ENCODE peak calls at places on chromosome 7, in five cellular contexts. F is endothelial cell of umbilical vein, U is GM23248, N is fibroblast of lung, R is PC-3. H is an unnamed sample.

GRCh38 chr7:156162451-156162850 is 350.2 kb upstream of the SHH start:
- DNase-seq in F (no peak), R (no peak), N (no peak), U (no peak), H (no peak)

GRCh38 chr7:44759246-44759645 is 10.6 kb downstream of the ZMIZ2 start:
- DNase-seq in N (no peak), F (no peak), U (no peak), R (no peak), H (no peak)

GRCh38 chr7:36749282-36749960 is 25.1 kb upstream of the AOAH start:
- DNase-seq in N (peak; percentile 87), U (no peak), F (no peak), R (no peak), H (peak; percentile 86)

GRCh38 chr7:28533731-28534531 is 121.6 kb downstream of the CREB5 start:
- DNase-seq in U (peak; percentile 64), N (peak; percentile 12), R (peak; percentile 79), F (peak; percentile 71), H (peak; percentile 26)

GRCh38 chr7:17123020-17123419 is 175.4 kb upstream of the AHR start:
- DNase-seq in F (no peak), N (peak; percentile 92), U (peak; percentile 87), R (no peak), H (no peak)

GRCh38 chr7:130955560-130955919 is 221.5 kb upstream of the KLF14 start:
- DNase-seq in F (no peak), R (no peak), U (no peak), N (no peak), H (no peak)

GRCh38 chr7:18320971-18321567 is 174.5 kb upstream of the HDAC9 start:
- DNase-seq in U (peak; percentile 71), N (peak; percentile 43), F (peak; percentile 65), R (peak; percentile 73), H (peak; percentile 29)

GRCh38 chr7:134186801-134187200 is 59.7 kb downstream of the LRGUK start:
- DNase-seq in R (no peak), N (peak; percentile 6), U (no peak), F (no peak), H (no peak)

GRCh38 chr7:151725844-151726770 is 150.8 kb downstream of the PRKAG2 start:
- DNase-seq in U (no peak), N (peak; percentile 40), R (no peak), F (no peak), H (no peak)

GRCh38 chr7:22563115-22563514 is 63.1 kb upstream of the STEAP1B start:
- DNase-seq in U (no peak), R (no peak), F (peak; percentile 68), N (no peak), H (no peak)

GRCh38 chr7:131057524-131058065 is 270.1 kb upstream of the MKLN1 start:
- DNase-seq in U (no peak), F (no peak), R (no peak), N (no peak), H (no peak)

GRCh38 chr7:129843982-129844840 is 108.5 kb downstream of the UBE2H start:
- DNase-seq in F (peak; percentile 41), U (peak; percentile 21), N (no peak), R (peak; percentile 42), H (no peak)

GRCh38 chr7:124635416-124635815 is 130.2 kb downstream of the GPR37 start:
- DNase-seq in N (no peak), F (no peak), U (no peak), R (no peak), H (no peak)

GRCh38 chr7:95045236-95045923 is 138.0 kb downstream of the PPP1R9A start:
- DNase-seq in N (peak; percentile 27), F (peak; percentile 45), R (peak; percentile 66), U (peak; percentile 35), H (peak; percentile 1)

GRCh38 chr7:98135984-98136383 is 29.3 kb downstream of the LMTK2 start:
- DNase-seq in N (no peak), R (peak; percentile 71), U (no peak), F (no peak), H (no peak)

GRCh38 chr7:43637114-43637806 is 54.4 kb downstream of the STK17A start:
- DNase-seq in F (peak; percentile 17), R (peak; percentile 50), U (peak; percentile 55), N (peak; percentile 73), H (peak; percentile 91)

GRCh38 chr7:87216701-87217508 is 2.6 kb downstream of the TMEM243 start:
- DNase-seq in R (no peak), F (peak; percentile 15), N (no peak), U (peak; percentile 31), H (no peak)

GRCh38 chr7:92685146-92686042 is 95.2 kb upstream of the FAM133B start:
- DNase-seq in U (no peak), R (no peak), F (no peak), N (no peak), H (no peak)

GRCh38 chr7:79298145-79298760 is 155.2 kb downstream of the MAGI2 start:
- DNase-seq in N (peak; percentile 45), U (peak; percentile 75), F (peak; percentile 75), R (peak; percentile 77), H (peak; percentile 31)

GRCh38 chr7:73519867-73520672 is 2.0 kb downstream of the BAZ1B start:
- DNase-seq in R (no peak), U (peak; percentile 38), N (peak; percentile 11), F (no peak), H (peak; percentile 4)

GRCh38 chr7:66169616-66170015 is 35.5 kb upstream of the TPST1 start:
- DNase-seq in R (no peak), N (peak; percentile 29), U (no peak), F (no peak), H (peak; percentile 74)

GRCh38 chr7:135389971-135390370 is 119.9 kb downstream of the CNOT4 start:
- DNase-seq in R (no peak), U (peak; percentile 4), F (peak; percentile 82), N (no peak), H (no peak)

GRCh38 chr7:111159426-111159825 is 68.5 kb downstream of the LRRN3 start:
- DNase-seq in R (peak; percentile 17), N (peak; percentile 66), F (no peak), U (peak; percentile 66), H (peak; percentile 35)

GRCh38 chr7:98297619-98298286 is 16.3 kb downstream of the BRI3 start:
- DNase-seq in R (no peak), N (no peak), U (no peak), F (no peak), H (no peak)

GRCh38 chr7:102432476-102433318 is 678 bp upstream of the ORAI2 start:
- DNase-seq in N (no peak), F (no peak), U (peak; percentile 42), R (no peak), H (no peak)

GRCh38 chr7:159097661-159098423 is 46.8 kb downstream of the VIPR2 start:
- DNase-seq in N (no peak), F (no peak), R (no peak), U (no peak), H (no peak)

DNA sequence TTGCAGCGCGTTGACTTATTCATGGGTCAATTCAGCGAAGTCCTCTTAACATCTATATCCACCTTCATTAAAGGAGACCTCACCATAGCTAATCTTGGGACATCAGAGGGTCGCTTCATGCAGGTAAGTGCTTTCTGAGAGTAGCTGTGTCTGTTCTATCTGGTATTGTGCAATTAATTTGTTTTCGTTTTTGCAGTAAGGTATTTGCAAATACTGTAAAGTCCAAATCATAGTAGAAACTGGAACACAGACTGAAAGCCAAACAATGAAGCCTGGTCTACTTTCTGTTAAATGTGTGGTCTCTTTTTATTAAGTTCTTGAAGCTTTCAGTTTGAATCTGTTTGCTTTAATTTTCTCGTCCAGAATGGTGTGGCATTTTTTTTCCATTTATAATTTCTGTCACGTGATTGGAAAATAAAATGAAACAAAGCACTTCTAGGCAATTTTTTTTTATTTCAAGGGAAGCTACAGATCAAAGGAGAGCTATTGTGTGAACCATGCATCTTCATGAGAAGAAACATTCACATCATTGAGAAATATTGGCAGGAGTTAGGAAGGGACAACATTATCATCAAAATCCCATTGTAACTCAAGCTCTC is 59.8 kb downstream of the MET start:
- DNase-seq in U (no peak), R (no peak), N (no peak), F (no peak), H (no peak)
- H3K4me3 ChIP-seq in U (no peak overlapping the region), R (no peak overlapping the region), N (no peak overlapping the region), F (no peak overlapping the region), H (no peak overlapping the region)

DNA sequence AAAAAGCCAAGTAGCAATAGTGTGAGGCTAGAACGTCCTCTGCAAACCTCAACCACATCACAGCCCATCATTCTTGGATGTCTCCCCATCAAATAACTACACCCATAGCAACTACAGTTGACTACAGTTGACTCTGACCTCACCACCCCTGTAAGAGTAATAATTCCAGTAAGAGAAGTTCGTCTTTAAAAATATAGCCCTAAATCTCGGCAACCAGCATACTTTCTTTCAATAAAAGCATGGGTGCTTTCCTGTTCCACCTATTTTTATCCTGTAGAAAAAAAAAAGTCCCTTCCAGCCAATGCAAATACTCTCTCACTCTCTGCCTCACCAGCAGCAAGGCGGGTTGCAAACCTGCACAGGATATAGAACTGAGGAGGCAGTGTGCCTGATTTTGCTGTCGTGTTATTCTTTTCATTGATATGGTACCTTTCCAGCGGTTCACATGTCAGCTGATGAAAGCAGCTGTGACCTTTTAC is 187.5 kb upstream of the NFE2L3 start:
- DNase-seq in U (no peak), R (no peak), N (no peak), F (no peak), H (no peak)
- TF ChIP-seq EZH2 in U (no peak), R (no peak), N (no peak), F (no peak), H (no peak)

DNA sequence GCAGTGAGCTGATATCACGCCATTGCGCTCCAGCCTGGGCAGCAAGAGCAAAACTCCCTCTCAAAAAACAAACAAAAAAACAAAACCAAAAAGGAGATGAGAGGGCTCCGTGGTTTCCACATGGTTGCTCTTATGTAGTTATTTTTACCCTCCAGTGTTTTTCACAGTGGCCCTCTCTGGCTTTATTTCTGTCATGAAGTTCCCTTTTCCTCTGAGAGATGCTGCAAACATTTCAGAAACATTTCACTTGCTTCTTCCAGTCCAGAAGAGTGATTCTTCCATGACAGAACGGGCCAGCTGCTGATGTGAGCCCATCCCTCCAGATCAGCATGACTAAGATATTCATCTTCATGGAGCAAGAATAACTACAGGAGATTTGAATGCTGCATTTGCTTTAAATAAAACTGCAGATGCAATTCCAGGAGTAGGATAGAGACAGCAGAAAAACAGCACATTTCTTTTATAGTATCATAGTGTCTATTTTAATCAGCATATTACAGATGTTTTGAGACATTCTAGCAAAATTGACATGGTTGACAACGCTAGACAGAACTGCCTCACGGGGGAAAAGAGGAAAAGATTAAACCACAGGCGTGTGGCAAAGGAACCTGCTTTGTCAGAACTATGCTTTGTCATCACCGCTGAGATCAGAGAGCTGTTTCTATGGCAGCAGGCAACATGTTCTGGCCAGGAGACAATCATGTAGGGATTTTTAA is 40.3 kb downstream of the NRCAM start:
- DNase-seq in F (peak; percentile 77), N (peak; percentile 85), U (peak; percentile 84), R (peak; percentile 10), H (peak; percentile 81)
- H3K4me3 ChIP-seq in F (no peak overlapping the region), N (no peak overlapping the region), U (peak overlapping the region; percentile 4), R (no peak overlapping the region), H (no peak overlapping the region)

GRCh38 chr7:8625612-8626011 is 192.2 kb downstream of the NXPH1 start:
- DNase-seq in U (no peak), N (no peak), F (no peak), R (no peak), H (no peak)

GRCh38 chr7:8627322-8627721 is 193.9 kb downstream of the NXPH1 start:
- DNase-seq in R (no peak), N (no peak), U (no peak), F (no peak), H (no peak)

DNA sequence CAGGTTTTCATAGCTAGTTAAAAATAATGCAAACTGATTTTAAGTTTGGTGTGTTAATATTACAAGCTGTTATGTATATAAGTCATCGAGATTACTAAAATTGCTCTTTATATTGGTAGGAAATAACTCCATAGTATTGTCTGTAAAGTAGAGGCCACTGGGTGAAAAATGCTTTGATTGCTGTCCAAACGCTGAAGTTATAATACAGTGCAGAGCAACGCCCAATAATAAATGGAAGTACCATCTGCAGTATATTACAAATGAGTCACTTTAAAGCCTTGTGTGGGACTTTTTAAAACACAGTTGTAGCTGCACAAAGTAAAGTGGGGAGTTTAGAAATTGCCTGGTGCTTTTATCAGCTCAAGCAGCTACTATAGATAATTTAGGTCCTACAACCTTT is 196.1 kb downstream of the NXPH1 start:
- DNase-seq in R (no peak), N (no peak), U (no peak), F (no peak), H (no peak)
- TF ChIP-seq EZH2 in R (no peak), N (no peak), U (no peak), F (no peak), H (no peak)